ENCODE peak calls at places on chromosomes 4 and X, in four cellular contexts. One of them, this sample, is unnamed.

GRCh38 chrX:71599965-71600364 is 18.3 kb downstream of the CXCR3 start:
- ATAC-seq in upper lobe of right lung: no peak
- ATAC-seq in heart right ventricle: no peak
- ATAC-seq in activated naive CD8-positive, alpha-beta T cell treated with anti-CD3 and anti-CD28 coated beads, Interleukin-2, amount 50 U/mL, for 24 hours: no peak
- ATAC-seq in this sample: peak

GRCh38 chr4:7864685-7865084 is 75.0 kb downstream of the AFAP1 start:
- ATAC-seq in upper lobe of right lung: no peak
- ATAC-seq in heart right ventricle: no peak
- ATAC-seq in activated naive CD8-positive, alpha-beta T cell treated with anti-CD3 and anti-CD28 coated beads, Interleukin-2, amount 50 U/mL, for 24 hours: no peak
- ATAC-seq in this sample: peak

GRCh38 chrX:70479197-70479969 is 34.7 kb downstream of the DLG3 start:
- ATAC-seq in upper lobe of right lung: no peak
- ATAC-seq in heart right ventricle: peak
- ATAC-seq in activated naive CD8-positive, alpha-beta T cell treated with anti-CD3 and anti-CD28 coated beads, Interleukin-2, amount 50 U/mL, for 24 hours: no peak
- ATAC-seq in this sample: peak

GRCh38 chr4:48748949-48749596 is 31.0 kb downstream of the FRYL start:
- ATAC-seq in upper lobe of right lung: no peak
- ATAC-seq in heart right ventricle: peak
- ATAC-seq in activated naive CD8-positive, alpha-beta T cell treated with anti-CD3 and anti-CD28 coated beads, Interleukin-2, amount 50 U/mL, for 24 hours: peak
- ATAC-seq in this sample: no peak

GRCh38 chr4:78100060-78100459 is 42.9 kb downstream of the FRAS1 start:
- ATAC-seq in upper lobe of right lung: peak
- ATAC-seq in heart right ventricle: no peak
- ATAC-seq in activated naive CD8-positive, alpha-beta T cell treated with anti-CD3 and anti-CD28 coated beads, Interleukin-2, amount 50 U/mL, for 24 hours: no peak
- ATAC-seq in this sample: no peak

GRCh38 chr4:11440481-11441181 is 11.9 kb upstream of the HS3ST1 start:
- ATAC-seq in upper lobe of right lung: no peak
- ATAC-seq in heart right ventricle: no peak
- ATAC-seq in activated naive CD8-positive, alpha-beta T cell treated with anti-CD3 and anti-CD28 coated beads, Interleukin-2, amount 50 U/mL, for 24 hours: no peak
- ATAC-seq in this sample: no peak

GRCh38 chrX:47846070-47846469 is 9.4 kb downstream of the ZNF81 start:
- ATAC-seq in upper lobe of right lung: no peak
- ATAC-seq in heart right ventricle: no peak
- ATAC-seq in activated naive CD8-positive, alpha-beta T cell treated with anti-CD3 and anti-CD28 coated beads, Interleukin-2, amount 50 U/mL, for 24 hours: no peak
- ATAC-seq in this sample: no peak

GRCh38 chr4:39166670-39167069 is 15.7 kb upstream of the WDR19 start:
- ATAC-seq in upper lobe of right lung: no peak
- ATAC-seq in heart right ventricle: no peak
- ATAC-seq in activated naive CD8-positive, alpha-beta T cell treated with anti-CD3 and anti-CD28 coated beads, Interleukin-2, amount 50 U/mL, for 24 hours: no peak
- ATAC-seq in this sample: no peak

GRCh38 chrX:116009871-116010710 is 160.5 kb upstream of the AGTR2 start:
- ATAC-seq in upper lobe of right lung: peak
- ATAC-seq in heart right ventricle: no peak
- ATAC-seq in activated naive CD8-positive, alpha-beta T cell treated with anti-CD3 and anti-CD28 coated beads, Interleukin-2, amount 50 U/mL, for 24 hours: no peak
- ATAC-seq in this sample: no peak

GRCh38 chr4:39383690-39384089 is 17.5 kb upstream of the RFC1 start:
- ATAC-seq in upper lobe of right lung: peak
- ATAC-seq in heart right ventricle: no peak
- ATAC-seq in activated naive CD8-positive, alpha-beta T cell treated with anti-CD3 and anti-CD28 coated beads, Interleukin-2, amount 50 U/mL, for 24 hours: no peak
- ATAC-seq in this sample: no peak

GRCh38 chr4:151029537-151029936 is 14.5 kb upstream of the LRBA start:
- ATAC-seq in upper lobe of right lung: no peak
- ATAC-seq in heart right ventricle: no peak
- ATAC-seq in activated naive CD8-positive, alpha-beta T cell treated with anti-CD3 and anti-CD28 coated beads, Interleukin-2, amount 50 U/mL, for 24 hours: no peak
- ATAC-seq in this sample: peak

GRCh38 chr4:26161030-26161824 is 159.6 kb upstream of the RBPJ start:
- ATAC-seq in upper lobe of right lung: peak
- ATAC-seq in heart right ventricle: no peak
- ATAC-seq in activated naive CD8-positive, alpha-beta T cell treated with anti-CD3 and anti-CD28 coated beads, Interleukin-2, amount 50 U/mL, for 24 hours: peak
- ATAC-seq in this sample: peak

GRCh38 chr4:8146158-8146557 is 12.5 kb downstream of the ABLIM2 start:
- ATAC-seq in upper lobe of right lung: no peak
- ATAC-seq in heart right ventricle: no peak
- ATAC-seq in activated naive CD8-positive, alpha-beta T cell treated with anti-CD3 and anti-CD28 coated beads, Interleukin-2, amount 50 U/mL, for 24 hours: no peak
- ATAC-seq in this sample: no peak

GRCh38 chr4:3746701-3747581 is 19.2 kb upstream of the ADRA2C start:
- ATAC-seq in upper lobe of right lung: no peak
- ATAC-seq in heart right ventricle: no peak
- ATAC-seq in activated naive CD8-positive, alpha-beta T cell treated with anti-CD3 and anti-CD28 coated beads, Interleukin-2, amount 50 U/mL, for 24 hours: no peak
- ATAC-seq in this sample: no peak

GRCh38 chr4:6268650-6269399 is 825 bp upstream of the WFS1 start:
- ATAC-seq in upper lobe of right lung: no peak
- ATAC-seq in heart right ventricle: no peak
- ATAC-seq in activated naive CD8-positive, alpha-beta T cell treated with anti-CD3 and anti-CD28 coated beads, Interleukin-2, amount 50 U/mL, for 24 hours: no peak
- ATAC-seq in this sample: peak

GRCh38 chrX:147072747-147073146 is 258.2 kb upstream of the CXorf51A start:
- ATAC-seq in upper lobe of right lung: no peak
- ATAC-seq in heart right ventricle: no peak
- ATAC-seq in activated naive CD8-positive, alpha-beta T cell treated with anti-CD3 and anti-CD28 coated beads, Interleukin-2, amount 50 U/mL, for 24 hours: no peak
- ATAC-seq in this sample: no peak

GRCh38 chr4:106065018-106065417 is 169.7 kb downstream of the NPNT start:
- ATAC-seq in upper lobe of right lung: no peak
- ATAC-seq in heart right ventricle: no peak
- ATAC-seq in activated naive CD8-positive, alpha-beta T cell treated with anti-CD3 and anti-CD28 coated beads, Interleukin-2, amount 50 U/mL, for 24 hours: no peak
- ATAC-seq in this sample: no peak

GRCh38 chr4:55184600-55185523 is 59.5 kb upstream of the KDR start:
- ATAC-seq in upper lobe of right lung: peak
- ATAC-seq in heart right ventricle: no peak
- ATAC-seq in activated naive CD8-positive, alpha-beta T cell treated with anti-CD3 and anti-CD28 coated beads, Interleukin-2, amount 50 U/mL, for 24 hours: no peak
- ATAC-seq in this sample: no peak

GRCh38 chrX:19272452-19272851 is 71.3 kb upstream of the PDHA1 start:
- ATAC-seq in upper lobe of right lung: no peak
- ATAC-seq in heart right ventricle: no peak
- ATAC-seq in activated naive CD8-positive, alpha-beta T cell treated with anti-CD3 and anti-CD28 coated beads, Interleukin-2, amount 50 U/mL, for 24 hours: peak
- ATAC-seq in this sample: no peak

GRCh38 chr4:184310881-184311709 is 93.4 kb upstream of the ENPP6 start:
- ATAC-seq in upper lobe of right lung: no peak
- ATAC-seq in heart right ventricle: peak
- ATAC-seq in activated naive CD8-positive, alpha-beta T cell treated with anti-CD3 and anti-CD28 coated beads, Interleukin-2, amount 50 U/mL, for 24 hours: no peak
- ATAC-seq in this sample: no peak